ENCODE peak calls at places on chromosomes 12 and 14, in four cellular contexts. B is H9, P is IMR-90, E is mesendoderm. W is an unnamed sample.

GRCh38 chr12:86727151-86727550 is 471.0 kb upstream of the MGAT4C start:
- DNase-seq in B (no peak), P (peak), E (no peak), W (no peak)

GRCh38 chr12:23423796-23424195 is 525.7 kb downstream of the SOX5 start:
- DNase-seq in B (no peak), P (no peak), E (no peak), W (no peak)

GRCh38 chr14:48943913-48944312 is 642.3 kb downstream of the RPS29 start:
- DNase-seq in B (no peak), P (no peak), E (no peak), W (no peak)

GRCh38 chr12:118302053-118302452 is 70.7 kb downstream of the TAOK3 start:
- DNase-seq in B (no peak), P (peak), E (no peak), W (no peak)

GRCh38 chr14:60210703-60211102 is 38.3 kb upstream of the PPM1A start:
- DNase-seq in B (no peak), P (no peak), E (no peak), W (no peak)

GRCh38 chr14:63974176-63974575 is 121.4 kb downstream of the SYNE2 start:
- DNase-seq in B (no peak), P (no peak), E (no peak), W (no peak)

GRCh38 chr12:106003297-106003696 is 135.5 kb downstream of the NUAK1 start:
- DNase-seq in B (no peak), P (no peak), E (no peak), W (no peak)

GRCh38 chr12:122282066-122282465 is 15.8 kb upstream of the VPS33A start:
- DNase-seq in B (no peak), P (peak), E (peak), W (no peak)

GRCh38 chr14:74917200-74917543 is 5.9 kb downstream of the RPS6KL1 start:
- DNase-seq in B (no peak), P (no peak), E (no peak), W (no peak)

GRCh38 chr12:104458645-104459555 is 2.2 kb downstream of the CHST11 start:
- DNase-seq in B (no peak), P (no peak), E (peak), W (no peak)

GRCh38 chr12:19402743-19403400 is 36.4 kb upstream of the AEBP2 start:
- DNase-seq in B (no peak), P (peak), E (peak), W (no peak)

GRCh38 chr12:6632026-6632978 is 3.5 kb downstream of the LPAR5 start:
- DNase-seq in B (no peak), P (no peak), E (no peak), W (no peak)

GRCh38 chr12:58452546-58452945 is 467.8 kb downstream of the LRIG3 start:
- DNase-seq in B (no peak), P (peak), E (no peak), W (no peak)

GRCh38 chr12:57149309-57149900 is 2.0 kb upstream of the LRP1-AS start:
- DNase-seq in B (no peak), P (peak), E (no peak), W (no peak)

GRCh38 chr14:104496095-104496494 is 83.5 kb upstream of the C14orf180 start:
- DNase-seq in B (peak), P (no peak), E (no peak), W (no peak)

GRCh38 chr14:55841625-55842024 is 261.6 kb downstream of the KTN1 start:
- DNase-seq in B (no peak), P (no peak), E (no peak), W (no peak)

GRCh38 chr14:35213143-35213788 is 78.9 kb upstream of the PSMA6 start:
- DNase-seq in B (no peak), P (no peak), E (no peak), W (no peak)

GRCh38 chr14:71166434-71166833 is 259.2 kb downstream of the PCNX1 start:
- DNase-seq in B (no peak), P (peak), E (no peak), W (no peak)

GRCh38 chr12:128830505-128830893 is 6.7 kb upstream of the SLC15A4 start:
- DNase-seq in B (no peak), P (no peak), E (no peak), W (no peak)

GRCh38 chr12:79932393-79932792 is 2.5 kb downstream of the PPP1R12A start:
- DNase-seq in B (no peak), P (no peak), E (no peak), W (no peak)

GRCh38 chr12:104958946-104959841 is 1.1 kb upstream of the SLC41A2 start:
- DNase-seq in B (peak), P (peak), E (peak), W (no peak)

GRCh38 chr12:6961278-6961694 is 9.2 kb downstream of the PHB2 start:
- DNase-seq in B (no peak), P (no peak), E (no peak), W (no peak)

GRCh38 chr12:45989857-45990467 is 412 bp downstream of the SCAF11 start:
- DNase-seq in B (peak), P (peak), E (peak), W (peak)

GRCh38 chr14:95701846-95702221 is 12.1 kb downstream of the TCL1A start:
- DNase-seq in B (no peak), P (no peak), E (no peak), W (no peak)

GRCh38 chr12:113955109-113955970 is 10.8 kb downstream of the RBM19 start:
- DNase-seq in B (peak), P (peak), E (peak), W (no peak)

GRCh38 chr12:104792570-104792969 is 165.5 kb downstream of the SLC41A2 start:
- DNase-seq in B (no peak), P (peak), E (peak), W (no peak)

GRCh38 chr12:116358850-116359761 is 81.6 kb upstream of the MED13L start:
- DNase-seq in B (peak), P (peak), E (peak), W (peak)

GRCh38 chr12:132281021-132281420 is 48.4 kb downstream of the GALNT9 start:
- DNase-seq in B (no peak), P (no peak), E (no peak), W (no peak)

GRCh38 chr12:97276198-97276580 is 186.4 kb upstream of the RMST start:
- DNase-seq in B (peak), P (no peak), E (peak), W (peak)

GRCh38 chr12:95548539-95549391 is 2.5 kb downstream of the USP44 start:
- DNase-seq in B (peak), P (peak), E (peak), W (peak)

GRCh38 chr14:67446371-67447032 is 34.5 kb upstream of the PLEK2 start:
- DNase-seq in B (no peak), P (no peak), E (no peak), W (no peak)

GRCh38 chr12:39905152-39905551 is 200.7 kb downstream of the SLC2A13 start:
- DNase-seq in B (no peak), P (peak), E (no peak), W (no peak)

GRCh38 chr12:95591731-95592130 is 40.5 kb upstream of the USP44 start:
- DNase-seq in B (no peak), P (peak), E (no peak), W (no peak)

GRCh38 chr12:10562306-10562933 is 51.0 kb downstream of the MAGOHB start:
- DNase-seq in B (no peak), P (peak), E (peak), W (peak)

GRCh38 chr12:124727244-124727673 is 136.4 kb downstream of the SCARB1 start:
- DNase-seq in B (no peak), P (no peak), E (no peak), W (no peak)

GRCh38 chr14:35285168-35285990 is 6.8 kb upstream of the PSMA6 start:
- DNase-seq in B (no peak), P (peak), E (no peak), W (no peak)

GRCh38 chr14:56125772-56126411 is 7.7 kb downstream of the PELI2 start:
- DNase-seq in B (no peak), P (no peak), E (no peak), W (no peak)

GRCh38 chr14:104133496-104133895 is 4.9 kb upstream of the KIF26A start:
- DNase-seq in B (peak), P (no peak), E (no peak), W (no peak)

GRCh38 chr12:91327889-91328288 is 145.3 kb upstream of the DCN start:
- DNase-seq in B (no peak), P (peak), E (no peak), W (no peak)

GRCh38 chr12:66189476-66189823 is 436 bp downstream of the IRAK3 start:
- DNase-seq in B (no peak), P (no peak), E (peak), W (no peak)

GRCh38 chr14:73394317-73394716 is 64.0 kb downstream of the NUMB start:
- DNase-seq in B (no peak), P (no peak), E (no peak), W (no peak)

GRCh38 chr14:73393375-73393774 is 65.0 kb downstream of the NUMB start:
- DNase-seq in B (no peak), P (no peak), E (no peak), W (no peak)

GRCh38 chr14:73392329-73393257 is 65.8 kb downstream of the NUMB start:
- DNase-seq in B (no peak), P (no peak), E (no peak), W (no peak)

GRCh38 chr14:73402579-73402978 is 55.8 kb downstream of the NUMB start:
- DNase-seq in B (no peak), P (no peak), E (no peak), W (no peak)

GRCh38 chr14:73397810-73398209 is 60.5 kb downstream of the NUMB start:
- DNase-seq in B (no peak), P (no peak), E (peak), W (no peak)
- H3K18ac ChIP-seq in B (no peak), P (no peak), E (no peak), W (no peak)

DNA sequence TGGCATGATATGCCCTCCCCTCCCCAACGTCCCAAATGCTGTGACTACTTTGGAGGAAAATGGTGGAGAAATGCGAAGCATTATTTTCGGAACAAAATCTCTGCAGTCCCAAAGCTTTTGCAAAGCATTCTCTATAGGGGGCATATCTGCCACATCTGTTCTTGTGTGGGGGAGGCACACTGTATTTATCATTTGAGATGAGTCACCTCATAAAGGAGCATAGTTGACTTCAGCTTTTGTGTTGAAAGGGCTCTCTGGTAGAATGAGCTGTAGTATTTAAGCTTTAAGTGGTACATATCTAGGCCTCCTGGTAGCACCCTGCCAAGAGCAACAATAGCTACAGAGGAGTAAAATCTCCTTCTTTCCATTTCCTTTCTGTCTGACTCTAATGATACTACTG is 447.5 kb downstream of the ADAMTS20 start:
- DNase-seq in B (no peak), P (peak), E (no peak), W (no peak)
- H3K23ac ChIP-seq in B (no peak), P (no peak), E (no peak), W (no peak)

GRCh38 chr14:103028161-103028767 is 29.1 kb downstream of the CDC42BPB start:
- DNase-seq in B (no peak), P (no peak), E (no peak), W (no peak)

GRCh38 chr14:103029936-103030335 is 27.4 kb downstream of the CDC42BPB start:
- DNase-seq in B (no peak), P (no peak), E (no peak), W (no peak)

GRCh38 chr14:103028772-103029171 is 28.6 kb downstream of the CDC42BPB start:
- DNase-seq in B (no peak), P (no peak), E (no peak), W (no peak)

GRCh38 chr14:103027451-103027850 is 29.9 kb downstream of the CDC42BPB start:
- DNase-seq in B (no peak), P (no peak), E (no peak), W (no peak)

DNA sequence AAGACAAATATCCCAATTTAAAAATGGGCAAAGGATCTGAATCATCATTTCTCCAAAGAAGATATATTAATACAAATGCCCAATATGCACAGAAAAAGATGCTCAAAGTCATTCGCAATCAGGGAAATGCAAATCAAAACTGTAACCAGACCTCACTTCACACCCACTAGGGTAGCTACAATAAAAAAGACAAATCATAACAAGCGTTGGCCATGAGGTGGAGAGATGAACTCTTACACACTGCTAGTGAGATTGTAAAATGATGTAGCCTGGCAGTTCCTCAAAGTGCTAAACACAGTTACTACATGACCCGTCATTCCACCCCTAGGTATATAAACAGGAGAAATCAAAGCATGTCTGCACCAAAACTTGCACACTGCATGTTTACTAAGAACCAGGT is 30.4 kb downstream of the CDC42BPB start:
- DNase-seq in B (no peak), P (no peak), E (no peak), W (no peak)
- H3K4me2 ChIP-seq in B (no peak), P (no peak), E (no peak), W (no peak)

GRCh38 chr12:49188916-49189367 is at the start of gene TUBA1A:
- DNase-seq in B (peak), P (peak), E (peak), W (peak)
- H3K18ac ChIP-seq in B (peak), P (peak), E (peak), W (peak)

DNA sequence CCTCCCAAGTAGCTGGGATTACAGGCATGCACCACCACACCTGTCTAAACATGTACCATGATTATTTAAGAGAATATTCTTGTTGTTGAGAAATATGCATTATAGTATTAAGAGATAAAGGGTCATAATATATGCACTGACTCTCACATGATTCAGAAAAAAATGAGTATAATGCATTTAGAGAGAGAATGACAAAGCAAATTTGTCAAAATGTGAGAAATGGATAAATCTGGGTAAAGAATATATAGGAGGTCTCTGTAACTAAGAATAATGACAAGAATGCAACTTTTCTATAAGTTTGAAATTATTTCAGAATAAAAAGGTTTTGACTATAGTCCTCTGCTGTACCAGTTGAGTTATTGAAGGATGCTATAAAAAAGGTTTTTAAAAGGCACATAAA is 28.1 kb upstream of the ZNF740 start:
- DNase-seq in B (no peak), P (no peak), E (no peak), W (no peak)
- H3K23ac ChIP-seq in B (no peak), P (no peak), E (no peak), W (no peak)

GRCh38 chr14:88749139-88749538 is 43.6 kb downstream of the EML5 start:
- DNase-seq in B (no peak), P (peak), E (no peak), W (no peak)

GRCh38 chr14:88750413-88750812 is 42.3 kb downstream of the EML5 start:
- DNase-seq in B (no peak), P (no peak), E (no peak), W (no peak)

GRCh38 chr14:88750945-88751344 is 41.8 kb downstream of the EML5 start:
- DNase-seq in B (no peak), P (no peak), E (no peak), W (no peak)

GRCh38 chr14:88746042-88746441 is 46.7 kb downstream of the EML5 start:
- DNase-seq in B (no peak), P (peak), E (no peak), W (no peak)

DNA sequence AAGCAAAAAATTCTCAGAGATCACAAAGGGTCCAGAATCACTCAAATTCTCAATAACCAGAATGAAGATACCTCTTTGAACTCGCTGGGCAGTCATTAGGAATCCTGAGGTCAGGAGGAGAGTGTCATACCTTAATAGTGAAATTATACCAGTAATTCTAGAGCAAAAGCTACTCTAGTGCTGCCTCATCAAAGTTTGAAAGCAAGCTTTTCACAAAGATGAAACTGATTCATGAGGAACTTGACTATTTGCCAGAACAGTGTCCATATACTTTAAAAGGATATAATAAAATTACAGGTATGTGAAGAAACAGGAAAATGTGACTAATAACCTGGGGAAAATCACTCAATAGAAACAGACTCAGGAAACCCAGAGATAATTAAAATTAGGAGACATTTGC is 44.5 kb downstream of the EML5 start:
- DNase-seq in B (no peak), P (peak), E (no peak), W (no peak)
- H3K4me2 ChIP-seq in B (no peak), P (no peak), E (no peak), W (no peak)

DNA sequence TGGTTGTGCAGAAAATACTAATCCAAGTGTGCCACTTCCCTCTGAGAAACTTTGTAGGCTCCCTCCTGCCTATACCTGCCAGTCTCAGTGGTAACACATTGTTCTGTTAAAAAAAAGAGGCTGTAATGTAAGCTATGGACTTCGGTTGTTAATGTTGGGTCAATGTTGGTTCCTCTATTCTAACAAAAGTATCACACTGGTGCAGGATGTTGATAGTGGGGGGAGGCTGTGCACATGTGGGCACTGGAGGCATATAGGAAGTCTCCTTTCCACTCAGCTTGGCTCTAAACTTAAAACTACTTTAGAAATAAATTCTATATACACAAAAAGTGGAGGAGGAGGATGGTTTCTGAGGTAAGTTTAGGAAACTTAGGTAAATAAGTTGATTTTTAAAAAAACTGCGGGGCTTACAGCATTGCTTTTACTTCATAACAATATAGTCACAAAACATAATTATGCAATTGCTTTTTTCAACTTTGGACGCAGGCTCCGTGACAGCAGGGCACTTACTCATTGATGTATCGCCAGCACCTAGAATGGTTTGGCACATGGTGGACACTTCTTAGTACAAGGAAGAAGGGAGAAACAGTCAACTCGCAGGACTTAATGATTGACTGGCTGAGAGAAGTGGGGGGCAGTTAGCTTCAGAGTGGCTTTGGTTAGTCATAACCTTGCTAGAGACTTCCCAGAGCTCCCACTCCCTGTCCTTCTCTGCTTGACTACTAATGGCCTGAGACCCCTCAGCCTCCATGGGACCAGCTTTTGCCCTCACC is 7.9 kb upstream of the NYNRIN start:
- DNase-seq in B (no peak), P (no peak), E (no peak), W (no peak)
- H3K18ac ChIP-seq in B (no peak), P (no peak), E (no peak), W (no peak)

GRCh38 chr12:115085594-115085993 is 401.6 kb upstream of the TBX3 start:
- DNase-seq in B (no peak), P (no peak), E (no peak), W (no peak)
- H3K23ac ChIP-seq in B (no peak), P (no peak), E (no peak), W (no peak)

GRCh38 chr14:89660183-89660582 is 243.2 kb upstream of the FOXN3 start:
- DNase-seq in B (no peak), P (peak), E (no peak), W (no peak)
- H3K4me2 ChIP-seq in B (no peak), P (peak), E (no peak), W (no peak)